ENCODE peak calls at places on chromosomes 5 and 9, in five cellular contexts. V is GM12878, X is stomach, E is transverse colon, T is body of pancreas. D is an unnamed sample.

GRCh38 chr5:150155258-150156032 is at the start of gene PDGFRB:
- DNase-seq in V (no peak), X (peak), E (peak), T (peak), D (peak)

GRCh38 chr9:15738011-15738410 is 185.2 kb downstream of the CCDC171 start:
- DNase-seq in V (no peak), X (no peak), E (no peak), T (no peak), D (no peak)

GRCh38 chr9:8809747-8810146 is 1010.2 kb upstream of the DMAC1 start:
- DNase-seq in V (no peak), X (no peak), E (no peak), T (no peak), D (no peak)

GRCh38 chr5:1000329-1000728 is 8.3 kb upstream of the NKD2 start:
- DNase-seq in V (no peak), X (peak), E (no peak), T (no peak), D (no peak)

GRCh38 chr9:21255538-21256212 is 15.9 kb upstream of the IFNA14 start:
- DNase-seq in V (no peak), X (no peak), E (no peak), T (no peak), D (no peak)

GRCh38 chr9:128921881-128922763 is 1.3 kb downstream of the PHYHD1 start:
- DNase-seq in V (no peak), X (peak), E (peak), T (peak), D (peak)

GRCh38 chr9:94941211-94941875 is 214.8 kb downstream of the AOPEP start:
- DNase-seq in V (no peak), X (no peak), E (peak), T (peak), D (no peak)

GRCh38 chr5:103450333-103451061 is 112.1 kb downstream of the NUDT12 start:
- DNase-seq in V (no peak), X (no peak), E (no peak), T (no peak), D (no peak)

GRCh38 chr5:50711280-50711679 is 44.8 kb downstream of the PARP8 start:
- DNase-seq in V (peak), X (peak), E (peak), T (peak), D (no peak)

GRCh38 chr5:56457887-56458451 is 224.8 kb upstream of the ANKRD55 start:
- DNase-seq in V (no peak), X (no peak), E (no peak), T (no peak), D (no peak)

GRCh38 chr5:53027913-53028312 is 38.8 kb downstream of the ITGA2 start:
- DNase-seq in V (no peak), X (peak), E (no peak), T (peak), D (no peak)

GRCh38 chr5:112554089-112554977 is 135.3 kb upstream of the EPB41L4A start:
- DNase-seq in V (no peak), X (no peak), E (no peak), T (no peak), D (peak)

GRCh38 chr5:135220394-135221186 is 178.4 kb downstream of the MACROH2A1 start:
- DNase-seq in V (no peak), X (peak), E (no peak), T (no peak), D (no peak)

GRCh38 chr5:139446956-139447779 is 7.8 kb upstream of the DNAJC18 start:
- DNase-seq in V (peak), X (no peak), E (no peak), T (no peak), D (no peak)

GRCh38 chr9:69323886-69324285 is 1.1 kb upstream of the ENTREP1 start:
- DNase-seq in V (no peak), X (no peak), E (no peak), T (no peak), D (no peak)

GRCh38 chr5:176192094-176192721 is 46.0 kb upstream of the SIMC1 start:
- DNase-seq in V (no peak), X (no peak), E (no peak), T (no peak), D (no peak)

DNA sequence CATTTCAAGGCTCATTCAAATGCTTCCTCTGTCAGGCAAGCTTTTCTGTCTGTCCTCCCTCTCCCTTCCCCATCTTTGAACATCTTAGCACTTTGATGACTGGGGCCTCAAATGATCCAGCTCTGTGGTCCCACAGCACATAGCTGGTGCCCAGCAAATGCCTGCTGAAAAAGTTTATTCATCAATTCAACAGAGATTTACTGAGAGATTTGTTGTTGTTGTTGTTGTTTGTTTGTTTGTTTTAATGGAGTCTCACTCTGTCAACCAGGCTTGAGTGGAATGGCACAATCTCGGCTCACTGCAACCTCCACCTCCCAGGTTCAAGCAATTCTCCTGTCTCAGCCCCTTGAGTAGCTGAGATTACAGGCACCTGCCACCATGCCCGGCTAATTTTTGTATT is 6.0 kb upstream of the EXOSC2 start:
- DNase-seq in V (no peak), X (no peak), E (no peak), T (no peak), D (no peak)
- TF ChIP-seq POLR2A in V (no peak), X (no peak), E (no peak), T (no peak), D (no peak)

GRCh38 chr5:142644127-142644526 is 41.8 kb downstream of the FGF1 start:
- DNase-seq in V (no peak), X (no peak), E (no peak), T (no peak), D (no peak)
- H3K27ac ChIP-seq in V (no peak), X (no peak), E (peak), T (no peak), D (no peak)

GRCh38 chr9:14139287-14139686 is 174.7 kb downstream of the NFIB start:
- DNase-seq in V (no peak), X (no peak), E (no peak), T (no peak), D (no peak)

GRCh38 chr9:14133394-14133793 is 180.5 kb downstream of the NFIB start:
- DNase-seq in V (no peak), X (no peak), E (no peak), T (no peak), D (no peak)

GRCh38 chr9:14132798-14133197 is 181.1 kb downstream of the NFIB start:
- DNase-seq in V (no peak), X (no peak), E (no peak), T (no peak), D (no peak)

GRCh38 chr9:14136646-14137370 is 177.1 kb downstream of the NFIB start:
- DNase-seq in V (no peak), X (no peak), E (no peak), T (no peak), D (no peak)

DNA sequence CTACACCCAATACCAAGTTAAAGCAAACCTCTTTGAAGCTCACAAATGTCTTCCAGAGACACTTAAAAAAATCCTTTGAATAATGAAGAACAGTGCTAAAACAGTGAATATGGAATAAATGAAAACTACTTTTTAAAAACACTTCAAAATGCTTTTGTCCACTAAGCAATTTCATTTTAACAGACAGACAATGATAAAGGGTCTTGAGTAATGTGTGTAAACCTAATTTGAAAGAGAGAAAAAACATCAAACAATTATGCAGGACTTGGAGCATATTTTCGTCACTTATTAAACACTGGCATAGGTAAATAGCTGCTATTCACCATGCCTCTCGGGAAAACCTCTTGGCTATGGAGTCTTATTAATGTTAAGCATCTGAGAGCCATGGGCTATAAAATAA is 177.9 kb downstream of the NFIB start:
- DNase-seq in V (no peak), X (no peak), E (no peak), T (no peak), D (no peak)
- H3K4me3 ChIP-seq in V (no peak), X (no peak), E (no peak), T (no peak), D (no peak)

DNA sequence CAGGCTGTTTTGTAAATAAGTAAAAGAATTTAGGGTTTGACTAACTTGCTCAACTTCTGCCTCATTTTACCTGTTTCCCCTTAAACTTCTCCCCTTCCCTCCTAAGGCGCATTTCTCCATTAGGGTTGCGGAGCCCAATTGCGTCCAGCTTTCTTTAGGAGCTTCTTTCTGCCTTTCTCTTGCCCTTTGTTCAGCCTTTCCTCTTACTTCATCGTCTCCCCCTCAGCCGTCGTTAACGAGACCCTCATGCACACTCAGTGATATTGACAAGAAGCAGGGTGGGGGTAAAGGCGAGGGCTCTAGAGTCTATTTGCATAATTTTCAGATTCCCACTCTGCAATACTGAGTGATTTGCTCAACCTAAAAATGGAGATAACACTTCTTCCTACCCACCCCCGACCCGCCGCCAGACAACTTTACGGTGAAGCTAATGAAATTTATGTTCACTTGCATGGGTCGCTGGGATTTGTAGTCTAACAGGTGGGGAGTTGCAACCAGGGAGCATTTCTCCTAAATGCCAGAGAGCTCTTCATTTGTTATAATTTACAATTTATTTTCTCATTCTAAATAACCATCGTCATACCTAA is 1.3 kb upstream of the TBC1D2 start:
- DNase-seq in V (no peak), X (no peak), E (no peak), T (no peak), D (peak)
- TF ChIP-seq POLR2A in V (no peak), X (no peak), E (no peak), T (no peak), D (no peak)

DNA sequence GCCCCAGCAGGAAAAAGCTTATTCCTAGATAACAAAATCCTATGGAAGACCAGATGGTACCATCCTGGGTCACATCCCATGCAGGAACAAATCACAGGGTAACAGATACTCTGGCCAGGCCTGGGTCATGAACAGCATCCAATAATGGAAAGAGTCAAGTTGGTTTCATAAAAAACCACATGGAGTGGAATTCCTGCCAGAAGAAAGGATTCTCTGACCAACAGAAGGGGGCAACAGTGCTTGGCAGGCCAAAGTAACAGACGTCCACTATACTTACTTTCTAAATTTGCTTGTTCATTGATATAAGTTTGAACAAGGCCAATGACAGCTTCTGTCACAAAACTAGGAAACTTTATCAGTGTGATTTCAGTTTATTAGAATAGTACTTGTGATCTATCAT is 273.5 kb downstream of the ARRDC3 start:
- DNase-seq in V (no peak), X (no peak), E (no peak), T (no peak), D (no peak)
- H3K27ac ChIP-seq in V (no peak), X (no peak), E (no peak), T (no peak), D (no peak)